ENCODE peak calls at places on chromosomes 1 and 21, in five cellular contexts. C is naive thymus-derived CD8-positive, alpha-beta T cell; F is NCI-H524; W is SHP77; K is activated B cell treated with CpG ODN at 0.5 μM for 24 hours. I is an unnamed sample.

GRCh38 chr1:208329291-208329690 is 85.1 kb upstream of the PLXNA2 start:
- DNase-seq in C (no peak), F (no peak), W (no peak), K (no peak), I (peak; percentile 29)

GRCh38 chr1:116268211-116268610 is 104.8 kb upstream of the ATP1A1 start:
- DNase-seq in C (no peak), F (peak; percentile 70), W (peak; percentile 87), K (no peak), I (peak; percentile 68)

GRCh38 chr1:16625497-16626408 is 12.4 kb upstream of the NBPF1 start:
- DNase-seq in C (no peak), F (peak; percentile 20), W (no peak), K (peak; percentile 29), I (no peak)

GRCh38 chr21:39503138-39503762 is 51.5 kb downstream of the SH3BGR start:
- DNase-seq in C (no peak), F (no peak), W (no peak), K (no peak), I (no peak)

GRCh38 chr1:204735042-204735441 is 49.5 kb upstream of the LRRN2 start:
- DNase-seq in C (no peak), F (no peak), W (peak; percentile 30), K (no peak), I (no peak)

GRCh38 chr21:43693981-43694380 is 24.9 kb upstream of the PDXK start:
- DNase-seq in C (no peak), F (no peak), W (no peak), K (no peak), I (no peak)

GRCh38 chr1:100352267-100353072 is at the start of gene CDC14A:
- DNase-seq in C (peak; percentile 74), F (peak; percentile 95), W (peak; percentile 92), K (peak; percentile 73), I (peak; percentile 97)

GRCh38 chr1:169601096-169601881 is 15.0 kb upstream of the F5 start:
- DNase-seq in C (peak; percentile 51), F (peak; percentile 46), W (peak; percentile 2), K (no peak), I (no peak)

GRCh38 chr1:213331776-213332175 is 280.7 kb downstream of the RPS6KC1 start:
- DNase-seq in C (no peak), F (no peak), W (no peak), K (no peak), I (no peak)

GRCh38 chr1:178151831-178152230 is 57.9 kb downstream of the RASAL2 start:
- DNase-seq in C (no peak), F (no peak), W (no peak), K (no peak), I (no peak)

GRCh38 chr1:91120915-91121314 is 99.1 kb upstream of the ZNF644 start:
- DNase-seq in C (no peak), F (no peak), W (no peak), K (no peak), I (no peak)

GRCh38 chr1:78645728-78646127 is 3.9 kb upstream of the IFI44 start:
- DNase-seq in C (no peak), F (no peak), W (no peak), K (no peak), I (no peak)

GRCh38 chr1:225449774-225450173 is 21.9 kb upstream of the LBR start:
- DNase-seq in C (no peak), F (no peak), W (no peak), K (no peak), I (no peak)

GRCh38 chr1:94754570-94754969 is 65.6 kb upstream of the SLC44A3 start:
- DNase-seq in C (no peak), F (no peak), W (no peak), K (no peak), I (no peak)